ENCODE peak calls at places on chromosome 4, in seven cellular contexts. U is esophagus squamous epithelium, X is foreskin keratinocyte, I is thyroid gland, M is HFF-Myc, W is retinal pigment epithelial cell, C is colonic mucosa. V is an unnamed sample.

GRCh38 chr4:26462874-26463273 is 27.4 kb downstream of the CCKAR start:
- DNase-seq in U (no peak), X (no peak), I (no peak), M (no peak), W (no peak), C (no peak), V (no peak)

GRCh38 chr4:119832731-119833233 is 204.2 kb upstream of the PDE5A start:
- DNase-seq in U (no peak), X (no peak), I (no peak), M (no peak), W (peak), C (no peak), V (no peak)

GRCh38 chr4:153267013-153267412 is 62.8 kb downstream of the TRIM2 start:
- DNase-seq in U (no peak), X (no peak), I (peak), M (no peak), W (no peak), C (peak), V (peak)

GRCh38 chr4:69322055-69322454 is 41.8 kb downstream of the UGT2B28 start:
- DNase-seq in U (no peak), X (no peak), I (no peak), M (no peak), W (no peak), C (no peak), V (peak)

GRCh38 chr4:7892212-7893019 is 47.2 kb downstream of the AFAP1 start:
- DNase-seq in U (no peak), X (no peak), I (no peak), M (peak), W (no peak), C (no peak), V (peak)

GRCh38 chr4:26992657-26993361 is 132.2 kb downstream of the STIM2 start:
- DNase-seq in U (no peak), X (no peak), I (peak), M (no peak), W (no peak), C (no peak), V (peak)

GRCh38 chr4:22897520-22898108 is 204.9 kb downstream of the GBA3 start:
- DNase-seq in U (no peak), X (no peak), I (peak), M (peak), W (peak), C (no peak), V (peak)

GRCh38 chr4:188435381-188435780 is 296.1 kb downstream of the TRIML1 start:
- DNase-seq in U (no peak), X (no peak), I (no peak), M (no peak), W (no peak), C (no peak), V (no peak)

GRCh38 chr4:152983221-152983620 is 47.1 kb downstream of the FHDC1 start:
- DNase-seq in U (no peak), X (no peak), I (no peak), M (no peak), W (no peak), C (no peak), V (no peak)

GRCh38 chr4:165711436-165711835 is 161.6 kb upstream of the TLL1 start:
- DNase-seq in U (no peak), X (no peak), I (no peak), M (no peak), W (no peak), C (no peak), V (peak)

GRCh38 chr4:6610856-6611430 is 29.5 kb upstream of the MRFAP1 start:
- DNase-seq in U (no peak), X (no peak), I (no peak), M (no peak), W (no peak), C (no peak), V (no peak)

GRCh38 chr4:177282284-177282683 is 27.4 kb upstream of the NEIL3 start:
- DNase-seq in U (no peak), X (no peak), I (no peak), M (no peak), W (no peak), C (no peak), V (no peak)

GRCh38 chr4:177285953-177286352 is 23.7 kb upstream of the NEIL3 start:
- DNase-seq in U (no peak), X (no peak), I (no peak), M (no peak), W (no peak), C (no peak), V (no peak)

GRCh38 chr4:177275999-177276398 is 33.7 kb upstream of the NEIL3 start:
- DNase-seq in U (no peak), X (no peak), I (no peak), M (no peak), W (no peak), C (no peak), V (no peak)

GRCh38 chr4:177283167-177283566 is 26.5 kb upstream of the NEIL3 start:
- DNase-seq in U (no peak), X (no peak), I (no peak), M (peak), W (no peak), C (no peak), V (peak)

DNA sequence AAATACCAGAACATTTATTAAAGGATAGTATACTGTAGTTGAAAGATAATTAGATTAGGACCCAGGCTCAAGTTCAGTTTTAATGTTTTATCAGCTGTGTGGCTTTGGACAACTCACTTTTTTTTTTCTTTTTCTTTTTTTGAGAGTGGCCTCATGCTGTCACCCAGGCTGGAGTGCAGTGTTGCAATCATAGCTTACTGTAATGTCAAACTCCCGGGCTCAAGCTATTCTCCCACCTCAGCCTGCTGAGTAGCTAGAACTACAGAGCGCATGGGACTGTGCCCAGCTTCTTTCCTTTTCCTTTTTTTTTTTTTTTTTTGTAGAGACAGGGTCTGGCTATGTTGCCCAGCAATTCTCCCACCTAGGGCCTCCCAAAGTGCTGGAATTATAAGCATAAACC is 28.1 kb upstream of the NEIL3 start:
- DNase-seq in U (no peak), X (no peak), I (no peak), M (no peak), W (no peak), C (no peak), V (peak)
- TF ChIP-seq CTCF in U (no peak), X (no peak), I (no peak), M (no peak), W (no peak), C (no peak), V (no peak)

DNA sequence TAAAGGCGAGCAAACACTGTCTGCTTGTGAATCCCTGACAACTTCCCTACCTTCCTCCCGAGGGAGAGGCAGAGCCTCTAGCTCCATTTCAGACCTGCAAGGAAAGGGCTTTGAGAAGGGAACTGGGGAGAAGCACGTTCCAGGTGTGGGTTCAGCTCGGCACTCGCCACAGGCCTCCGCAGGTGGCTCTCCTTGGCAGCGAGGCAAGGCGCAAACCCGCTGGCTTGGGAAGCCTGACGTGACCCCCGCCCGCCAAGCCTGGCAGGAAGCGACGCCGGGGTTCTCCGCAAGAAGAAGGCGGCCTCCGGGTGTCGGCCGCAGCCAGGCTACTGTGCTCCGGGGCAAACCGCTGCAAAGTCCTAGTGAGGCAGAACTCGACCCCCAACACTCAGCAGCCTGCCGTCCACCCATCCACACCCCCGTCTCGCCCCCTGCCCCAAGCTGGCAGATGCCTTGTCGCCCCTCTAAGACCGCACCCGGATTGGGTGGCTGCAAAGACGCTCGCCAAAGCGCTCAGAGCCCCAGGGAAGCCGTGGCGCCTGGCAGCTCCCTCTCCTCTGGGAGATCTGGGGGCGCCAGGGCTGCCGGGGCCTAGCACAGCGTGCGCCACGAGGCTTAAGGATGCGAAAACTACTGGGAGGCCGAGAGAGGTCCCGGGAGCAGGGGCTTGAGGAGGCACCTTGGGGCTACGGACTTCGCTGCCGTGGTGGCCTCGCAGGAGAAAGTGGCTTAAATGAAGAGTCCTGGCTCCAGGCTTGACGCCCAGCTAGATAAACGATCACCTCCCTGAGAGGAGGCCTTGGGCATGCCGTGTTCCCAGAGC is 21.8 kb downstream of the NKX3-2 start:
- DNase-seq in U (no peak), X (no peak), I (no peak), M (no peak), W (no peak), C (no peak), V (no peak)
- TF ChIP-seq CTCF in U (no peak), X (no peak), I (no peak), M (no peak), W (no peak), C (no peak), V (no peak)

GRCh38 chr4:109164011-109164410 is 138.4 kb downstream of the COL25A1 start:
- DNase-seq in U (no peak), X (peak), I (peak), M (no peak), W (peak), C (no peak), V (peak)

GRCh38 chr4:109166126-109166525 is 136.3 kb downstream of the COL25A1 start:
- DNase-seq in U (no peak), X (no peak), I (no peak), M (no peak), W (no peak), C (no peak), V (no peak)

GRCh38 chr4:109160494-109160893 is 142.0 kb downstream of the COL25A1 start:
- DNase-seq in U (no peak), X (no peak), I (no peak), M (no peak), W (no peak), C (no peak), V (no peak)

GRCh38 chr4:109163493-109163892 is 139.0 kb downstream of the COL25A1 start:
- DNase-seq in U (no peak), X (no peak), I (no peak), M (no peak), W (no peak), C (no peak), V (no peak)

DNA sequence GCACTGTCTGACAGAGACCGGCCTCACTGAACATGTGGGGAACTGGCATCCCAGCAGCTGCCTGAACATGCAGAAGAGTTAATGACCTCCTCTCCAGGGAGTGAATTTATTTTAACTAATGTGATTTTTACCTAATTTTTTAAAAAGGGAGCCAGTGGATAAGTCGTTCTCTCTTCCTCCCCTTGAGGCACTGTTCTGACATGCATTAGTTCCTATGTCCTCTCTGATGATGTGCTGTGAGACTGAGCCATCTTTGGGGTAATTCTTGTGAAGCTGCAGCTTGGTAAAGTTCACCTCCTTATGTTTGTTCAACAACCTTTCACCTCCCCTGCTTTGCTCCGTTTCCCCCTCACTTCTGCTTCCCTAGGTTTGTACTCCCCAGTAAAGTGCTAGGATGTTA is 139.7 kb downstream of the COL25A1 start:
- DNase-seq in U (no peak), X (no peak), I (no peak), M (no peak), W (no peak), C (no peak), V (no peak)
- TF ChIP-seq CTCF in U (no peak), X (no peak), I (no peak), M (no peak), W (peak), C (no peak), V (no peak)

GRCh38 chr4:127124919-127125318 is 507.8 kb upstream of the INTU start:
- DNase-seq in U (no peak), X (no peak), I (no peak), M (no peak), W (no peak), C (no peak), V (peak)
- TF ChIP-seq CTCF in U (no peak), X (peak), I (no peak), M (no peak), W (peak), C (no peak), V (no peak)

DNA sequence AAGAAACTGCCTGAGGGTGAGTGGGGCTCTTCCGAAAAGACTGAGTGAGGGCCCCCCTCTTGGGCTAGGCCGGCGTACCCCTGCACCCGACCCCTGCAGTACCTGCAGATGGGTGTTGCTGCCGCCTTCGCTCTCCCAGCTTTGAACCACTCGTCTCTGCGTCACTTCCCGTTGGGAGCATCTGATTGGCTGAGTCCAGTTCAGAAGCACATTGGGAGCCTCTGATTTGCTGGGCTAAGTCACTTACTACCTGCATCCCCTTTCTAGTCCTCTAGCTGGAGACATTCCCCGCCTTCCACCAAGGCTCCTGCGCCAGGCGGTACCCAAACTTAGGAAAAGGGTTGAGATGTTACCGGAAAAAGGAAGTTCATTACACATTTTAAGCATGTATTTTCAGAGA is 20.4 kb upstream of the WWC2 start:
- DNase-seq in U (no peak), X (no peak), I (no peak), M (no peak), W (no peak), C (no peak), V (no peak)
- TF ChIP-seq CTCF in U (no peak), X (no peak), I (no peak), M (no peak), W (no peak), C (no peak), V (no peak)